ENCODE peak calls at places on chromosomes 3 and 15, in ten cellular contexts. U is esophagus muscularis mucosa, Y is HCT116, S is uterus, O is IMR-90, F is heart left ventricle, D is Peyer's patch, Q is stomach, X is body of pancreas, Z is breast epithelium. H is an unnamed sample.

GRCh38 chr15:91409430-91409829 is 309.4 kb downstream of the SV2B start:
- DNase-seq in U (no peak), Y (no peak), S (no peak), O (no peak), F (no peak), D (no peak), Q (no peak), X (no peak), Z (no peak), H (no peak)

GRCh38 chr3:53196575-53197407 is 35.8 kb downstream of the PRKCD start:
- DNase-seq in U (no peak), Y (peak; percentile 83), S (no peak), O (peak; percentile 62), F (no peak), D (peak; percentile 82), Q (no peak), X (peak; percentile 39), Z (no peak), H (no peak)

GRCh38 chr15:40234783-40235182 is 4.1 kb upstream of the PAK6 start:
- DNase-seq in U (no peak), Y (no peak), S (no peak), O (no peak), F (no peak), D (no peak), Q (no peak), X (no peak), Z (no peak), H (no peak)

GRCh38 chr3:71579934-71580318 is 3.6 kb downstream of the FOXP1 start:
- DNase-seq in U (peak; percentile 57), Y (no peak), S (peak; percentile 29), O (peak; percentile 57), F (no peak), D (no peak), Q (no peak), X (peak; percentile 55), Z (no peak), H (no peak)

GRCh38 chr3:69212411-69213160 is 90.2 kb upstream of the LMOD3 start:
- DNase-seq in U (no peak), Y (no peak), S (no peak), O (peak; percentile 62), F (no peak), D (no peak), Q (no peak), X (no peak), Z (no peak), H (no peak)

GRCh38 chr15:39472661-39473657 is 107.9 kb upstream of the THBS1 start:
- DNase-seq in U (peak; percentile 98), Y (no peak), S (peak; percentile 98), O (peak; percentile 99), F (peak; percentile 85), D (peak; percentile 38), Q (peak; percentile 58), X (peak; percentile 96), Z (peak; percentile 43), H (peak; percentile 91)

GRCh38 chr3:51276046-51276445 is 109.0 kb upstream of the MANF start:
- DNase-seq in U (no peak), Y (no peak), S (no peak), O (no peak), F (no peak), D (no peak), Q (no peak), X (no peak), Z (no peak), H (no peak)

GRCh38 chr3:16369885-16370284 is 104.9 kb downstream of the OXNAD1 start:
- DNase-seq in U (no peak), Y (no peak), S (no peak), O (no peak), F (no peak), D (no peak), Q (no peak), X (no peak), Z (no peak), H (no peak)

GRCh38 chr3:46831841-46832240 is 31.4 kb downstream of the MYL3 start:
- DNase-seq in U (no peak), Y (no peak), S (no peak), O (no peak), F (no peak), D (no peak), Q (no peak), X (no peak), Z (no peak), H (no peak)

GRCh38 chr3:46831316-46831715 is 31.9 kb downstream of the MYL3 start:
- DNase-seq in U (peak; percentile 62), Y (no peak), S (no peak), O (no peak), F (no peak), D (no peak), Q (no peak), X (no peak), Z (no peak), H (no peak)

GRCh38 chr3:46835486-46835885 is 27.8 kb downstream of the MYL3 start:
- DNase-seq in U (peak; percentile 75), Y (no peak), S (no peak), O (no peak), F (no peak), D (no peak), Q (no peak), X (no peak), Z (no peak), H (no peak)

GRCh38 chr3:46835059-46835458 is 28.2 kb downstream of the MYL3 start:
- DNase-seq in U (peak; percentile 60), Y (no peak), S (no peak), O (no peak), F (no peak), D (no peak), Q (no peak), X (peak; percentile 39), Z (no peak), H (no peak)

GRCh38 chr3:46833346-46834300 is 29.6 kb downstream of the MYL3 start:
- DNase-seq in U (peak; percentile 85), Y (no peak), S (no peak), O (no peak), F (no peak), D (no peak), Q (no peak), X (no peak), Z (no peak), H (no peak)
- TF ChIP-seq CTCF in U (no peak), Y (no peak), S (no peak), O (no peak), F (no peak), D (no peak), Q (no peak), X (no peak), Z (no peak), H (no peak)

GRCh38 chr3:177512945-177513671 is 315.8 kb upstream of the TBL1XR1 start:
- DNase-seq in U (no peak), Y (no peak), S (no peak), O (no peak), F (no peak), D (no peak), Q (no peak), X (no peak), Z (no peak), H (no peak)
- H3K4me3 ChIP-seq in U (no peak overlapping the region), Y (no peak overlapping the region), S (no peak overlapping the region), O (no peak overlapping the region), F (no peak overlapping the region), D (no peak overlapping the region), Q (no peak overlapping the region), X (no peak overlapping the region), Z (no peak overlapping the region), H (no peak overlapping the region)

DNA sequence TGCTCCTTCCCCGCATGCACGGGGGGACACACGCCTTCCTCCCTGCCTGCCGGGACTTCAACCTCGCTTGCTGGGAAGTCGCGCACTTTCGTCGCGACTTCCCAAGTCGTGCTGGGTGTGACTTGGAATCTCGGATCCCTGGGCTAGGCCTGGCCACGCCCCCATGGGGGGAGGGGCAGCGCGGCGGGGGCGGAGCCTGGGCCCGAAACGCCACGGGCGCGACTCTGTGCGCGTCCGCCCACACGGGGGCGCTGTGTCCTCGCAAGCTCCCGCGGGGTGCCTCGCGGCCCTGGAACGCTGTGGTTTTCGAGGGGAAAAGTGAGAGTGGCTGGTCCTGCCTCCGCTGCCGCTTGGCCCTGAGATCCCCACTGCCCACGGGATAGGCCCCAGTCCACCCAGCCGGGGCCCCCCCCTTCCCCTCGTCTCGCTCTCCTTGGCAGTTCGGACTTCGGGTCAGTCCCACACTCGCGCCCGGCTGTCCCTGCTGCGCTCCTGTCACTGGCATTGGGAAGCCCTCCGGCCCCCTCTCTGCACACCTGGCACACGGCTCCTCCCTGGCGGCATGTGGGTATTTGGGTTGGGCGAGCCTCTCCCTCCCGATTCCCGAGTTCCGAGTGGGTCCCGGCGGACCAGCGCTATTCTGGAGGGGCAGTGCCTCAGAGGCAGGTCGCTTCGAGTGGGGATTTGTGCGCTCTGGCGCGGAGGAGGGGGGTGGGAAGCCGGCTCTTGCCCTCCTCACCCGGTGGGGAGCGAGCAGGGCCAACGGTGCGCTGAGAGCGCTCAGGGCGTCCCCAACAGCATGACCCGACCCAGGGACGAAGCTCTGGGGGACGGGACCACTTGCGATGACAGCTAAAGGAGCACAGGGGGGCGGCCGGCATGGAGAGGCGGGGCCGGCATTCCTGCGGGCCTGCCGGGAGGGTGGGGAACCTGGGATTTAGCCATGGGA is 23.6 kb downstream of the SEC61A1 start:
- DNase-seq in U (no peak), Y (peak; percentile 67), S (peak; percentile 83), O (peak; percentile 79), F (peak; percentile 86), D (peak; percentile 74), Q (peak; percentile 93), X (peak; percentile 85), Z (peak; percentile 58), H (peak; percentile 97)
- TF ChIP-seq POLR2A in U (no peak), Y (no peak), S (peak; percentile 2), O (no peak), F (peak; percentile 36), D (no peak), Q (no peak), X (peak; percentile 14), Z (no peak), H (no peak)

GRCh38 chr3:11162401-11163345 is 8.4 kb downstream of the HRH1 start:
- DNase-seq in U (no peak), Y (no peak), S (no peak), O (no peak), F (no peak), D (no peak), Q (no peak), X (no peak), Z (no peak), H (no peak)

GRCh38 chr3:11161666-11162065 is 7.4 kb downstream of the HRH1 start:
- DNase-seq in U (no peak), Y (no peak), S (no peak), O (no peak), F (no peak), D (no peak), Q (no peak), X (no peak), Z (no peak), H (no peak)

GRCh38 chr3:11157406-11157805 is 3.1 kb downstream of the HRH1 start:
- DNase-seq in U (no peak), Y (no peak), S (no peak), O (no peak), F (no peak), D (no peak), Q (no peak), X (no peak), Z (no peak), H (no peak)

GRCh38 chr3:11156026-11156410 is 1.7 kb downstream of the HRH1 start:
- DNase-seq in U (no peak), Y (no peak), S (no peak), O (no peak), F (no peak), D (no peak), Q (no peak), X (no peak), Z (no peak), H (no peak)

DNA sequence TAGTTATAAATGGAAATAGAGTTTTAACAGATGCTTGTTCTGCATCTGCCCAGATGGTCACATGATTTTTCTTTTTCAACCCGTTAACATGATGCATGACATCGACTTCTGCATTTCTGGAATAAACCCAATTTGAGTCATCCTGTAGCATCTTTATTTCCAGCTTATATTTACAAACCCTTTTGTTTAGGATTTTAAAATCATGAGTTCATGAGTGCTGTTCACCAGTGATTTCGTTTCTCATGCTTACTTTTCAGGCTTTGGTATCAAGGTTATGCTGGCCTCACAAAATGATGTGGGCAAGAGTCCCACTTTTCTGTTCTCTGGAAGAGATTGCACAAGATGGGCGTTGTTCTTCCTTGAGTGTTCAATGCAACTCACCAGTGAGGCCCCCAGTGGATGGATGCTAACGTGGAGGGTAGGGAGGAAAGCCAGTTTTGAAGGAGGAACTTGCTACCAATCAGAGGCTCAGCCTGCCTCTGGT is 5.2 kb downstream of the HRH1 start:
- DNase-seq in U (no peak), Y (no peak), S (peak; percentile 69), O (peak; percentile 98), F (no peak), D (no peak), Q (no peak), X (peak; percentile 24), Z (no peak), H (no peak)
- TF ChIP-seq CTCF in U (no peak), Y (no peak), S (no peak), O (peak; percentile 17), F (no peak), D (no peak), Q (no peak), X (no peak), Z (no peak), H (no peak)

H was measured in lower leg skin.